ENCODE peak calls at places on chromosomes 4 and X, in eight cellular contexts. One of them, this sample, is unnamed.

GRCh38 chr4:54152846-54153600 is 53.1 kb downstream of the GSX2 start:
- DNase-seq in thyroid gland: no peak
- DNase-seq in kidney: no peak
- DNase-seq in activated CD4-positive, alpha-beta memory T cell treated with anti-CD3 and anti-CD28 coated beads, Interleukin-2, amount 10 ng/mL, durations not matched to agents 7 days and 5 days: no peak
- DNase-seq in CD4-positive, alpha-beta T cell: no peak
- DNase-seq in NCI-H2029 treated with DMSO at 0.1 percent for 48 hours: no peak
- DNase-seq in H9: no peak
- DNase-seq in stimulated activated naive B cell treated with anti-CD40 and anti-IgM and Interleukin-4, amounts not matched to agents 10 μg/mL and 1 μg/mL and 100 μg/mL, for 72 hours: no peak
- DNase-seq in this sample: no peak

GRCh38 chrX:143206961-143207360 is 181.2 kb downstream of the SPANXN4 start:
- DNase-seq in CD4-positive, alpha-beta T cell: no peak
- DNase-seq in NCI-H2029 treated with DMSO at 0.1 percent for 48 hours: no peak
- DNase-seq in thyroid gland: no peak
- DNase-seq in stimulated activated naive B cell treated with anti-CD40 and anti-IgM and Interleukin-4, amounts not matched to agents 10 μg/mL and 1 μg/mL and 100 μg/mL, for 72 hours: no peak
- DNase-seq in activated CD4-positive, alpha-beta memory T cell treated with anti-CD3 and anti-CD28 coated beads, Interleukin-2, amount 10 ng/mL, durations not matched to agents 7 days and 5 days: no peak
- DNase-seq in H9: no peak
- DNase-seq in kidney: no peak
- DNase-seq in this sample: no peak

GRCh38 chrX:362937-363620 is 23.6 kb downstream of the PPP2R3B start:
- DNase-seq in thyroid gland: no peak
- DNase-seq in H9: no peak
- DNase-seq in CD4-positive, alpha-beta T cell: no peak
- DNase-seq in NCI-H2029 treated with DMSO at 0.1 percent for 48 hours: no peak
- DNase-seq in stimulated activated naive B cell treated with anti-CD40 and anti-IgM and Interleukin-4, amounts not matched to agents 10 μg/mL and 1 μg/mL and 100 μg/mL, for 72 hours: no peak
- DNase-seq in activated CD4-positive, alpha-beta memory T cell treated with anti-CD3 and anti-CD28 coated beads, Interleukin-2, amount 10 ng/mL, durations not matched to agents 7 days and 5 days: no peak
- DNase-seq in kidney: peak; percentile 35
- DNase-seq in this sample: no peak

GRCh38 chrX:76657499-76657898 is 230.0 kb downstream of the MAGEE1 start:
- DNase-seq in NCI-H2029 treated with DMSO at 0.1 percent for 48 hours: no peak
- DNase-seq in kidney: no peak
- DNase-seq in CD4-positive, alpha-beta T cell: no peak
- DNase-seq in stimulated activated naive B cell treated with anti-CD40 and anti-IgM and Interleukin-4, amounts not matched to agents 10 μg/mL and 1 μg/mL and 100 μg/mL, for 72 hours: no peak
- DNase-seq in thyroid gland: no peak
- DNase-seq in activated CD4-positive, alpha-beta memory T cell treated with anti-CD3 and anti-CD28 coated beads, Interleukin-2, amount 10 ng/mL, durations not matched to agents 7 days and 5 days: no peak
- DNase-seq in H9: no peak
- DNase-seq in this sample: no peak

GRCh38 chrX:134513091-134513490 is 53.1 kb downstream of the HPRT1 start:
- DNase-seq in stimulated activated naive B cell treated with anti-CD40 and anti-IgM and Interleukin-4, amounts not matched to agents 10 μg/mL and 1 μg/mL and 100 μg/mL, for 72 hours: no peak
- DNase-seq in activated CD4-positive, alpha-beta memory T cell treated with anti-CD3 and anti-CD28 coated beads, Interleukin-2, amount 10 ng/mL, durations not matched to agents 7 days and 5 days: no peak
- DNase-seq in CD4-positive, alpha-beta T cell: no peak
- DNase-seq in NCI-H2029 treated with DMSO at 0.1 percent for 48 hours: no peak
- DNase-seq in kidney: no peak
- DNase-seq in H9: no peak
- DNase-seq in thyroid gland: no peak
- DNase-seq in this sample: no peak

GRCh38 chrX:48792219-48792618 is 5.8 kb downstream of the GATA1 start:
- DNase-seq in CD4-positive, alpha-beta T cell: no peak
- DNase-seq in activated CD4-positive, alpha-beta memory T cell treated with anti-CD3 and anti-CD28 coated beads, Interleukin-2, amount 10 ng/mL, durations not matched to agents 7 days and 5 days: no peak
- DNase-seq in kidney: no peak
- DNase-seq in thyroid gland: no peak
- DNase-seq in stimulated activated naive B cell treated with anti-CD40 and anti-IgM and Interleukin-4, amounts not matched to agents 10 μg/mL and 1 μg/mL and 100 μg/mL, for 72 hours: no peak
- DNase-seq in H9: no peak
- DNase-seq in NCI-H2029 treated with DMSO at 0.1 percent for 48 hours: no peak
- DNase-seq in this sample: no peak

GRCh38 chr4:38667005-38667771 is 3.2 kb downstream of the KLF3 start:
- DNase-seq in activated CD4-positive, alpha-beta memory T cell treated with anti-CD3 and anti-CD28 coated beads, Interleukin-2, amount 10 ng/mL, durations not matched to agents 7 days and 5 days: peak; percentile 50
- DNase-seq in kidney: peak; percentile 80
- DNase-seq in thyroid gland: peak; percentile 73
- DNase-seq in stimulated activated naive B cell treated with anti-CD40 and anti-IgM and Interleukin-4, amounts not matched to agents 10 μg/mL and 1 μg/mL and 100 μg/mL, for 72 hours: no peak
- DNase-seq in H9: peak; percentile 93
- DNase-seq in NCI-H2029 treated with DMSO at 0.1 percent for 48 hours: peak; percentile 92
- DNase-seq in CD4-positive, alpha-beta T cell: peak; percentile 27
- DNase-seq in this sample: peak; percentile 30

GRCh38 chr4:86117781-86118302 is 242.0 kb downstream of the MAPK10 start:
- DNase-seq in thyroid gland: no peak
- DNase-seq in H9: no peak
- DNase-seq in stimulated activated naive B cell treated with anti-CD40 and anti-IgM and Interleukin-4, amounts not matched to agents 10 μg/mL and 1 μg/mL and 100 μg/mL, for 72 hours: no peak
- DNase-seq in CD4-positive, alpha-beta T cell: no peak
- DNase-seq in kidney: no peak
- DNase-seq in activated CD4-positive, alpha-beta memory T cell treated with anti-CD3 and anti-CD28 coated beads, Interleukin-2, amount 10 ng/mL, durations not matched to agents 7 days and 5 days: no peak
- DNase-seq in NCI-H2029 treated with DMSO at 0.1 percent for 48 hours: no peak
- DNase-seq in this sample: peak; percentile 7

GRCh38 chrX:138191998-138192397 is 519.5 kb downstream of the FGF13 start:
- DNase-seq in NCI-H2029 treated with DMSO at 0.1 percent for 48 hours: no peak
- DNase-seq in thyroid gland: peak; percentile 13
- DNase-seq in CD4-positive, alpha-beta T cell: no peak
- DNase-seq in H9: peak; percentile 29
- DNase-seq in kidney: no peak
- DNase-seq in activated CD4-positive, alpha-beta memory T cell treated with anti-CD3 and anti-CD28 coated beads, Interleukin-2, amount 10 ng/mL, durations not matched to agents 7 days and 5 days: no peak
- DNase-seq in stimulated activated naive B cell treated with anti-CD40 and anti-IgM and Interleukin-4, amounts not matched to agents 10 μg/mL and 1 μg/mL and 100 μg/mL, for 72 hours: no peak
- DNase-seq in this sample: no peak

GRCh38 chr4:24514808-24515207 is 69.5 kb downstream of the DHX15 start:
- DNase-seq in kidney: no peak
- DNase-seq in thyroid gland: no peak
- DNase-seq in stimulated activated naive B cell treated with anti-CD40 and anti-IgM and Interleukin-4, amounts not matched to agents 10 μg/mL and 1 μg/mL and 100 μg/mL, for 72 hours: no peak
- DNase-seq in activated CD4-positive, alpha-beta memory T cell treated with anti-CD3 and anti-CD28 coated beads, Interleukin-2, amount 10 ng/mL, durations not matched to agents 7 days and 5 days: no peak
- DNase-seq in CD4-positive, alpha-beta T cell: no peak
- DNase-seq in H9: no peak
- DNase-seq in NCI-H2029 treated with DMSO at 0.1 percent for 48 hours: no peak
- DNase-seq in this sample: no peak

GRCh38 chr4:169611157-169611556 is 1.2 kb downstream of the NEK1 start:
- DNase-seq in stimulated activated naive B cell treated with anti-CD40 and anti-IgM and Interleukin-4, amounts not matched to agents 10 μg/mL and 1 μg/mL and 100 μg/mL, for 72 hours: no peak
- DNase-seq in activated CD4-positive, alpha-beta memory T cell treated with anti-CD3 and anti-CD28 coated beads, Interleukin-2, amount 10 ng/mL, durations not matched to agents 7 days and 5 days: no peak
- DNase-seq in kidney: no peak
- DNase-seq in thyroid gland: no peak
- DNase-seq in CD4-positive, alpha-beta T cell: no peak
- DNase-seq in H9: no peak
- DNase-seq in NCI-H2029 treated with DMSO at 0.1 percent for 48 hours: no peak
- DNase-seq in this sample: no peak

GRCh38 chr4:147639388-147639787 is 22.2 kb downstream of the TMEM184C start:
- DNase-seq in thyroid gland: no peak
- DNase-seq in CD4-positive, alpha-beta T cell: no peak
- DNase-seq in NCI-H2029 treated with DMSO at 0.1 percent for 48 hours: no peak
- DNase-seq in activated CD4-positive, alpha-beta memory T cell treated with anti-CD3 and anti-CD28 coated beads, Interleukin-2, amount 10 ng/mL, durations not matched to agents 7 days and 5 days: no peak
- DNase-seq in kidney: no peak
- DNase-seq in stimulated activated naive B cell treated with anti-CD40 and anti-IgM and Interleukin-4, amounts not matched to agents 10 μg/mL and 1 μg/mL and 100 μg/mL, for 72 hours: no peak
- DNase-seq in H9: no peak
- DNase-seq in this sample: no peak